ENCODE peak calls at places on chromosomes 16 and 17, in eight cellular contexts. P is T-helper 1 cell; W is cardiac fibroblast; K is HuH-7; H is mucosa of gallbladder; V is naive B cell; D is NCI-H2107; U is activated T-helper 1 cell treated with anti-CD3 and anti-CD28 coated beads, Interleukin-12 subunit alpha, Interleukin-12 subunit beta, Interleukin-2, Interleukin-4 antibody, amounts not matched to agents 30 ng/mL and 10 ng/mL and 1 ng/mL, durations not matched to agents 14 hours and 24 hours and 36 hours. Z is an unnamed sample.

GRCh38 chr17:41655611-41656111 is 31.3 kb upstream of the KRT17 start:
- DNase-seq in P (no peak), W (no peak), K (no peak), H (peak), V (no peak), D (peak), U (no peak), Z (no peak)

GRCh38 chr16:11835891-11836652 is 15.3 kb downstream of the RSL1D1 start:
- DNase-seq in P (no peak), W (peak), K (no peak), H (no peak), V (no peak), D (no peak), U (no peak), Z (no peak)

GRCh38 chr16:89167425-89167941 is 4.1 kb upstream of the CDH15 start:
- DNase-seq in P (peak), W (peak), K (peak), H (peak), V (peak), D (peak), U (peak), Z (peak)

GRCh38 chr16:72621651-72622050 is 426.3 kb downstream of the ZFHX3 start:
- DNase-seq in P (no peak), W (peak), K (no peak), H (no peak), V (no peak), D (no peak), U (no peak), Z (no peak)

GRCh38 chr17:37787055-37787720 is 42.3 kb upstream of the HNF1B start:
- DNase-seq in P (no peak), W (no peak), K (peak), H (peak), V (no peak), D (no peak), U (no peak), Z (no peak)

GRCh38 chr16:11320170-11320569 is 25.1 kb upstream of the RMI2 start:
- DNase-seq in P (no peak), W (no peak), K (no peak), H (no peak), V (no peak), D (no peak), U (no peak), Z (no peak)

GRCh38 chr17:74780443-74781238 is 4.5 kb upstream of the NAT9 start:
- DNase-seq in P (no peak), W (no peak), K (peak), H (peak), V (no peak), D (no peak), U (no peak), Z (no peak)

GRCh38 chr17:57401556-57402488 is 145.5 kb downstream of the MSI2 start:
- DNase-seq in P (no peak), W (no peak), K (no peak), H (no peak), V (no peak), D (no peak), U (no peak), Z (no peak)

GRCh38 chr17:38578229-38578628 is 27.5 kb downstream of the SRCIN1 start:
- DNase-seq in P (no peak), W (no peak), K (no peak), H (no peak), V (no peak), D (no peak), U (no peak), Z (no peak)

GRCh38 chr16:78782572-78782971 is 683.1 kb downstream of the WWOX start:
- DNase-seq in P (no peak), W (no peak), K (no peak), H (no peak), V (no peak), D (no peak), U (no peak), Z (no peak)

GRCh38 chr17:64718058-64718457 is 56.0 kb upstream of the SMURF2 start:
- DNase-seq in P (no peak), W (no peak), K (no peak), H (no peak), V (no peak), D (no peak), U (no peak), Z (no peak)

GRCh38 chr17:21029032-21029431 is 13.8 kb downstream of the USP22 start:
- DNase-seq in P (no peak), W (peak), K (no peak), H (no peak), V (no peak), D (no peak), U (no peak), Z (no peak)

GRCh38 chr16:55204094-55204493 is 119.9 kb upstream of the IRX6 start:
- DNase-seq in P (no peak), W (no peak), K (no peak), H (no peak), V (no peak), D (no peak), U (no peak), Z (no peak)

GRCh38 chr17:27818311-27819170 is 18.2 kb upstream of the NOS2 start:
- DNase-seq in P (no peak), W (peak), K (no peak), H (no peak), V (no peak), D (no peak), U (no peak), Z (no peak)

GRCh38 chr17:81839301-81839700 is 4.5 kb upstream of the PPP1R27 start:
- DNase-seq in P (no peak), W (no peak), K (no peak), H (no peak), V (no peak), D (no peak), U (no peak), Z (no peak)